ENCODE peak calls at places on chromosomes 7 and 10, in seven cellular contexts. One of them, this sample, is unnamed.

GRCh38 chr10:114724295-114724694 is 66.2 kb upstream of the ABLIM1 start:
- DNase-seq in psoas muscle: no peak
- DNase-seq in mesendoderm: peak
- DNase-seq in dorsolateral prefrontal cortex: no peak
- DNase-seq in ovary: no peak
- DNase-seq in heart right ventricle: no peak
- DNase-seq in astrocyte: no peak
- DNase-seq in this sample: no peak

GRCh38 chr7:124812764-124813163 is 47.2 kb upstream of the GPR37 start:
- DNase-seq in mesendoderm: no peak
- DNase-seq in heart right ventricle: no peak
- DNase-seq in dorsolateral prefrontal cortex: no peak
- DNase-seq in psoas muscle: no peak
- DNase-seq in astrocyte: no peak
- DNase-seq in ovary: no peak
- DNase-seq in this sample: no peak

GRCh38 chr7:121286186-121286585 is 42.6 kb upstream of the WNT16 start:
- DNase-seq in ovary: no peak
- DNase-seq in dorsolateral prefrontal cortex: no peak
- DNase-seq in astrocyte: no peak
- DNase-seq in psoas muscle: no peak
- DNase-seq in heart right ventricle: no peak
- DNase-seq in mesendoderm: no peak
- DNase-seq in this sample: no peak

GRCh38 chr7:133836666-133837065 is 290.5 kb upstream of the LRGUK start:
- DNase-seq in psoas muscle: no peak
- DNase-seq in ovary: no peak
- DNase-seq in astrocyte: no peak
- DNase-seq in heart right ventricle: no peak
- DNase-seq in dorsolateral prefrontal cortex: no peak
- DNase-seq in mesendoderm: no peak
- DNase-seq in this sample: no peak

GRCh38 chr7:38846280-38846679 is 62.7 kb downstream of the VPS41 start:
- DNase-seq in ovary: no peak
- DNase-seq in psoas muscle: no peak
- DNase-seq in mesendoderm: no peak
- DNase-seq in dorsolateral prefrontal cortex: no peak
- DNase-seq in astrocyte: peak
- DNase-seq in heart right ventricle: no peak
- DNase-seq in this sample: no peak

GRCh38 chr7:50146692-50147091 is 53.6 kb upstream of the ZPBP start:
- DNase-seq in ovary: no peak
- DNase-seq in heart right ventricle: no peak
- DNase-seq in astrocyte: no peak
- DNase-seq in mesendoderm: no peak
- DNase-seq in dorsolateral prefrontal cortex: no peak
- DNase-seq in psoas muscle: no peak
- DNase-seq in this sample: no peak

GRCh38 chr7:137992738-137993394 is 9.0 kb downstream of the CREB3L2 start:
- DNase-seq in heart right ventricle: no peak
- DNase-seq in dorsolateral prefrontal cortex: no peak
- DNase-seq in astrocyte: peak
- DNase-seq in ovary: peak
- DNase-seq in mesendoderm: no peak
- DNase-seq in psoas muscle: peak
- DNase-seq in this sample: peak

GRCh38 chr10:32049113-32049512 is 7.1 kb downstream of the KIF5B start:
- DNase-seq in heart right ventricle: no peak
- DNase-seq in astrocyte: peak
- DNase-seq in psoas muscle: no peak
- DNase-seq in mesendoderm: no peak
- DNase-seq in dorsolateral prefrontal cortex: no peak
- DNase-seq in ovary: no peak
- DNase-seq in this sample: no peak

GRCh38 chr10:4771554-4772201 is 54.3 kb upstream of the AKR1E2 start:
- DNase-seq in psoas muscle: no peak
- DNase-seq in mesendoderm: no peak
- DNase-seq in ovary: no peak
- DNase-seq in heart right ventricle: no peak
- DNase-seq in dorsolateral prefrontal cortex: no peak
- DNase-seq in astrocyte: peak
- DNase-seq in this sample: no peak

GRCh38 chr10:104146871-104147270 is 24.9 kb downstream of the SFR1 start:
- DNase-seq in ovary: no peak
- DNase-seq in psoas muscle: no peak
- DNase-seq in mesendoderm: no peak
- DNase-seq in heart right ventricle: no peak
- DNase-seq in dorsolateral prefrontal cortex: no peak
- DNase-seq in astrocyte: no peak
- DNase-seq in this sample: no peak

GRCh38 chr7:42843209-42843800 is 68.6 kb downstream of the C7orf25 start:
- DNase-seq in heart right ventricle: peak
- DNase-seq in dorsolateral prefrontal cortex: no peak
- DNase-seq in psoas muscle: peak
- DNase-seq in ovary: peak
- DNase-seq in mesendoderm: peak
- DNase-seq in astrocyte: peak
- DNase-seq in this sample: peak

GRCh38 chr7:91082854-91083495 is 181.3 kb upstream of the FZD1 start:
- DNase-seq in astrocyte: peak
- DNase-seq in ovary: no peak
- DNase-seq in psoas muscle: no peak
- DNase-seq in heart right ventricle: no peak
- DNase-seq in dorsolateral prefrontal cortex: no peak
- DNase-seq in mesendoderm: no peak
- DNase-seq in this sample: no peak

GRCh38 chr7:18102576-18102975 is 74.9 kb upstream of the PRPS1L1 start:
- DNase-seq in astrocyte: no peak
- DNase-seq in ovary: no peak
- DNase-seq in heart right ventricle: no peak
- DNase-seq in mesendoderm: no peak
- DNase-seq in dorsolateral prefrontal cortex: no peak
- DNase-seq in psoas muscle: no peak
- DNase-seq in this sample: no peak

GRCh38 chr10:110664483-110665420 is 20.6 kb downstream of the RBM20 start:
- DNase-seq in dorsolateral prefrontal cortex: no peak
- DNase-seq in ovary: no peak
- DNase-seq in astrocyte: peak
- DNase-seq in mesendoderm: peak
- DNase-seq in heart right ventricle: no peak
- DNase-seq in psoas muscle: peak
- DNase-seq in this sample: no peak

GRCh38 chr10:71719042-71719441 is 536 bp downstream of the C10orf105 start:
- DNase-seq in ovary: peak
- DNase-seq in astrocyte: no peak
- DNase-seq in psoas muscle: peak
- DNase-seq in heart right ventricle: peak
- DNase-seq in dorsolateral prefrontal cortex: no peak
- DNase-seq in mesendoderm: no peak
- DNase-seq in this sample: peak

GRCh38 chr7:29345590-29345989 is 151.0 kb downstream of the CHN2 start:
- DNase-seq in dorsolateral prefrontal cortex: peak
- DNase-seq in ovary: no peak
- DNase-seq in astrocyte: no peak
- DNase-seq in heart right ventricle: peak
- DNase-seq in psoas muscle: no peak
- DNase-seq in mesendoderm: peak
- DNase-seq in this sample: peak

GRCh38 chr10:128526793-128527375 is 400.7 kb upstream of the MKI67 start:
- DNase-seq in psoas muscle: no peak
- DNase-seq in ovary: no peak
- DNase-seq in mesendoderm: no peak
- DNase-seq in heart right ventricle: no peak
- DNase-seq in astrocyte: no peak
- DNase-seq in dorsolateral prefrontal cortex: peak
- DNase-seq in this sample: no peak

GRCh38 chr7:54963155-54963554 is 55.7 kb upstream of the EGFR start:
- DNase-seq in dorsolateral prefrontal cortex: no peak
- DNase-seq in heart right ventricle: no peak
- DNase-seq in ovary: no peak
- DNase-seq in mesendoderm: no peak
- DNase-seq in astrocyte: no peak
- DNase-seq in psoas muscle: no peak
- DNase-seq in this sample: no peak

GRCh38 chr10:13272164-13272571 is 27.7 kb downstream of the PHYH start:
- DNase-seq in ovary: peak
- DNase-seq in heart right ventricle: peak
- DNase-seq in psoas muscle: peak
- DNase-seq in astrocyte: peak
- DNase-seq in dorsolateral prefrontal cortex: peak
- DNase-seq in mesendoderm: no peak
- DNase-seq in this sample: peak

DNA sequence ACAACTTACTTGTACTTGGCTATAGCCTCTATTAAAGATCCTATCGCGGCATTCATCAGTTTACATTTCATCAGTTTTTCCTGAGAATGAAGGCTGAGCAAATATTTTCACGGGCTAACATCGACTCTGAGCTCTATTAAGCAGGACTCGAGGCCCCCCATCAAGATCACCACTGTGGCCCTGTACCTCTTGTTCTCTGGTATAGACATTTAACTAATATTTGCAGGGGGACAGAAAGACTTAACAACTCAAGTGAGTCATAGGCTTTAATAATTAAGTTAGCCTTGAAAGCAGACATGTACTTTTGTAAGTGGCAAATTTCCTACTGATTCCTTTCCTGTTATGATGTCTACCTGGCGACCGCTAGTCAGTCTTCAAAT is 45.4 kb downstream of the DOCK4 start:
- DNase-seq in ovary: no peak
- DNase-seq in dorsolateral prefrontal cortex: no peak
- DNase-seq in mesendoderm: no peak
- DNase-seq in astrocyte: no peak
- DNase-seq in heart right ventricle: no peak
- DNase-seq in psoas muscle: no peak
- DNase-seq in this sample: no peak
- H3K27ac ChIP-seq in ovary: no peak
- H3K27ac ChIP-seq in dorsolateral prefrontal cortex: peak
- H3K27ac ChIP-seq in mesendoderm: no peak
- H3K27ac ChIP-seq in astrocyte: no peak
- H3K27ac ChIP-seq in heart right ventricle: no peak
- H3K27ac ChIP-seq in psoas muscle: no peak
- H3K27ac ChIP-seq in this sample: peak

GRCh38 chr7:45889367-45890067 is 1.2 kb downstream of the IGFBP1 start:
- DNase-seq in heart right ventricle: no peak
- DNase-seq in ovary: no peak
- DNase-seq in astrocyte: no peak
- DNase-seq in dorsolateral prefrontal cortex: no peak
- DNase-seq in psoas muscle: no peak
- DNase-seq in mesendoderm: peak
- DNase-seq in this sample: no peak

GRCh38 chr7:45888993-45889366 is 692 bp downstream of the IGFBP1 start:
- DNase-seq in mesendoderm: peak
- DNase-seq in astrocyte: no peak
- DNase-seq in heart right ventricle: no peak
- DNase-seq in dorsolateral prefrontal cortex: no peak
- DNase-seq in ovary: no peak
- DNase-seq in psoas muscle: no peak
- DNase-seq in this sample: no peak

GRCh38 chr7:45890125-45890901 is 2.0 kb downstream of the IGFBP1 start:
- DNase-seq in mesendoderm: no peak
- DNase-seq in dorsolateral prefrontal cortex: no peak
- DNase-seq in ovary: no peak
- DNase-seq in heart right ventricle: no peak
- DNase-seq in psoas muscle: no peak
- DNase-seq in astrocyte: no peak
- DNase-seq in this sample: no peak

GRCh38 chr7:45886931-45887667 is 1.2 kb upstream of the IGFBP1 start:
- DNase-seq in astrocyte: no peak
- DNase-seq in dorsolateral prefrontal cortex: no peak
- DNase-seq in mesendoderm: no peak
- DNase-seq in ovary: no peak
- DNase-seq in heart right ventricle: no peak
- DNase-seq in psoas muscle: no peak
- DNase-seq in this sample: no peak

GRCh38 chr7:45888185-45888992 is at the start of gene IGFBP1:
- DNase-seq in psoas muscle: no peak
- DNase-seq in heart right ventricle: no peak
- DNase-seq in dorsolateral prefrontal cortex: no peak
- DNase-seq in ovary: no peak
- DNase-seq in astrocyte: peak
- DNase-seq in mesendoderm: peak
- DNase-seq in this sample: no peak
- H3K27ac ChIP-seq in psoas muscle: no peak
- H3K27ac ChIP-seq in heart right ventricle: no peak
- H3K27ac ChIP-seq in dorsolateral prefrontal cortex: no peak
- H3K27ac ChIP-seq in ovary: no peak
- H3K27ac ChIP-seq in astrocyte: no peak
- H3K27ac ChIP-seq in mesendoderm: no peak
- H3K27ac ChIP-seq in this sample: no peak

DNA sequence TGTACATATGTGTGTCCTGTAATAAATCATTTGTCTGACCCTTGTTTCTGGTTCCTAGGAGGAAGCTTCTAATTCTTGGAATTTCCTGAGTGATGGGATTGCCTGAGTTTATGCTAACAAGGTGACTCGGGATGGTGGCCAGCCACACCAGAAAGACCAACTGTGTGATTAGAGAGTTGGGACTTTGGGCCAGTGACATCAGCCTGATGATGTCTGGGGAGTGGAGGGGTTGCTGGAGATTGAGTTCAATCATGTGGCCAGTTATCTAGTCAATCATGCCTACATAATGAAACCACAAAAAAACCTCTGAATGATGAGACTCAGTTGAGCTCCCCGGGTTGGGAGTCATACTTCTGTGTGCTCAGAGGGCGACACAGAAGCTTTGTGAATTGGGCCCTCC is 23.5 kb upstream of the CARD11 start:
- DNase-seq in ovary: no peak
- DNase-seq in dorsolateral prefrontal cortex: no peak
- DNase-seq in astrocyte: peak
- DNase-seq in mesendoderm: no peak
- DNase-seq in psoas muscle: no peak
- DNase-seq in heart right ventricle: no peak
- DNase-seq in this sample: no peak
- H3K27ac ChIP-seq in ovary: no peak
- H3K27ac ChIP-seq in dorsolateral prefrontal cortex: no peak
- H3K27ac ChIP-seq in astrocyte: no peak
- H3K27ac ChIP-seq in mesendoderm: no peak
- H3K27ac ChIP-seq in psoas muscle: no peak
- H3K27ac ChIP-seq in heart right ventricle: no peak
- H3K27ac ChIP-seq in this sample: no peak

DNA sequence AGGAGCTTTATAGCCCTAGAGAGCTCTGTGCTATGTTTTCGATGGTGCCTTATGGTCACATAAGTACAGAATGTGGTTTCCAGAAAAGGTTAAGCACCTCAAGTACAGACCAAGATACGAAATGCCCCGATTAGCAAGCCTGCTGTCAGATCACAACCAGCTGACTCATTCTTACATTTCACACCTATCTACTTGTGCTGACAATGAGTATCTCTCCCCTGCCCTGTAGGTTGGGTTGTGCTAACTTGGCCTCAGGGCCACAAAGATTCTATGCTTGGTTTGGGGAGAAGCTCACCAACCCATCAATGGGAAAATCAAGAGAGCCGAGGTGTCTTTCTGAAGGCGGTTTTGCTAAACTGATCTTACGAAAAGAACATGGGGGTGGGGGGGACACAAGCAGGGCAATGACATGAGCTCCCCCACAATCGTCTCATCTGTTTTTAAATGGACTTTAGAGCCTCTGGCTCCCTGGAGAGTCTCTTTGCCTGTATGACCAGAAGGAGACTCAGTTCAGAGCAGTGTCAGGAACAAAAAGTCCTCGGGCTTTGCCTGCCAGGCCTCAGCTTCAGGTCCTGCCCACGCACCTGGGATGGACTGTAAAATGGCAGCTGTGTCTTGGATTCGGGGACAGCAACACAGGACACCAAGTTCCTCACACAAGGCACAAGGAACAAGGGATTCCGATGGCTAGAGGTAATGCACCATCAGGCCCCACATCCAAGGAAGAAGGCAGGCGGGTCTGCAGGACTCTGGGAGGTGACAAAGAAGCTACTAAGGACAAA is 55.1 kb downstream of the FAM53B start:
- DNase-seq in astrocyte: no peak
- DNase-seq in mesendoderm: peak
- DNase-seq in ovary: no peak
- DNase-seq in heart right ventricle: no peak
- DNase-seq in dorsolateral prefrontal cortex: no peak
- DNase-seq in psoas muscle: peak
- DNase-seq in this sample: no peak
- H3K27ac ChIP-seq in astrocyte: no peak
- H3K27ac ChIP-seq in mesendoderm: peak
- H3K27ac ChIP-seq in ovary: no peak
- H3K27ac ChIP-seq in heart right ventricle: no peak
- H3K27ac ChIP-seq in dorsolateral prefrontal cortex: peak
- H3K27ac ChIP-seq in psoas muscle: peak
- H3K27ac ChIP-seq in this sample: peak

This sample was measured in left ventricle myocardium inferior.